ENCODE peak calls at places on chromosomes 16 and 17, in five cellular contexts. O is bronchial epithelial cell, W is BJ, K is fibroblast of mammary gland, L is body of pancreas. P is an unnamed sample.

GRCh38 chr16:529012-529575 is 1.6 kb downstream of the CAPN15 start:
- DNase-seq in O (no peak), L (no peak), K (peak; percentile 7), W (no peak), P (peak; percentile 54)

GRCh38 chr16:85634747-85635544 is 21.8 kb downstream of the GSE1 start:
- DNase-seq in W (no peak), L (no peak), O (no peak), K (no peak), P (no peak)

GRCh38 chr17:39156491-39156890 is 5.1 kb upstream of the PLXDC1 start:
- DNase-seq in O (no peak), L (no peak), K (no peak), W (no peak), P (no peak)

GRCh38 chr16:81723098-81723723 is 55.9 kb upstream of the PLCG2 start:
- DNase-seq in K (peak; percentile 80), W (no peak), O (peak; percentile 77), L (no peak), P (peak; percentile 90)

GRCh38 chr17:50879086-50879485 is 12.9 kb upstream of the TOB1 start:
- DNase-seq in L (no peak), W (no peak), O (no peak), K (no peak), P (no peak)

GRCh38 chr17:27778193-27778592 is 22.1 kb downstream of the NOS2 start:
- DNase-seq in O (peak; percentile 54), W (no peak), L (no peak), K (peak; percentile 51), P (no peak)

GRCh38 chr17:77420804-77421634 is 280.2 kb downstream of the SEC14L1 start:
- DNase-seq in W (peak; percentile 58), O (peak; percentile 56), L (no peak), K (peak; percentile 91), P (peak; percentile 48)

GRCh38 chr16:2895813-2896212 is 12.8 kb downstream of the FLYWCH2 start:
- DNase-seq in W (no peak), O (no peak), L (no peak), K (peak; percentile 15), P (no peak)

GRCh38 chr17:56779898-56780777 is 53.6 kb downstream of the C17orf67 start:
- DNase-seq in O (peak; percentile 59), K (peak; percentile 44), L (peak; percentile 73), W (no peak), P (peak; percentile 80)

GRCh38 chr16:2712063-2712441 is 8.0 kb downstream of the PRSS27 start:
- DNase-seq in O (no peak), K (no peak), L (peak; percentile 11), W (no peak), P (no peak)

GRCh38 chr17:64213995-64214507 is 49.0 kb downstream of the TEX2 start:
- DNase-seq in W (no peak), O (no peak), L (no peak), K (no peak), P (no peak)

GRCh38 chr16:53821957-53822625 is 118.1 kb downstream of the FTO start:
- DNase-seq in W (peak; percentile 49), L (no peak), O (peak; percentile 79), K (peak; percentile 77), P (no peak)

GRCh38 chr17:19753661-19754463 is 5.8 kb upstream of the ALDH3A1 start:
- DNase-seq in W (no peak), O (peak; percentile 61), K (no peak), L (peak; percentile 54), P (no peak)

GRCh38 chr17:16150251-16150859 is 65.0 kb downstream of the NCOR1 start:
- DNase-seq in O (peak; percentile 81), W (no peak), K (peak; percentile 49), L (no peak), P (no peak)

GRCh38 chr16:3027983-3028715 is 4.3 kb downstream of the THOC6 start:
- DNase-seq in W (no peak), L (peak; percentile 93), O (peak; percentile 68), K (peak; percentile 51), P (peak; percentile 91)

GRCh38 chr16:56450275-56450889 is 750 bp downstream of the NUDT21 start:
- DNase-seq in O (no peak), W (no peak), K (peak; percentile 15), L (no peak), P (peak; percentile 16)

GRCh38 chr16:1108299-1109252 is 12.5 kb upstream of the C1QTNF8 start:
- DNase-seq in O (no peak), K (peak; percentile 10), W (no peak), L (peak; percentile 80), P (no peak)

GRCh38 chr17:71966459-71967313 is 154.1 kb upstream of the SOX9 start:
- DNase-seq in L (no peak), K (no peak), W (no peak), O (no peak), P (no peak)

GRCh38 chr17:49574283-49574892 is 1.3 kb upstream of the NXPH3 start:
- DNase-seq in W (no peak), K (no peak), O (no peak), L (no peak), P (no peak)

GRCh38 chr16:65414284-65414984 is 292.6 kb upstream of the CDH11 start:
- DNase-seq in W (peak; percentile 54), L (no peak), K (peak; percentile 93), O (peak; percentile 91), P (peak; percentile 12)

GRCh38 chr16:13062219-13062618 is 160.8 kb downstream of the SHISA9 start:
- DNase-seq in L (no peak), K (no peak), O (no peak), W (no peak), P (no peak)

GRCh38 chr17:59154335-59154720 is 658 bp downstream of the SKA2 start:
- DNase-seq in O (peak; percentile 47), K (peak; percentile 50), L (peak; percentile 44), W (no peak), P (peak; percentile 51)

GRCh38 chr17:73749906-73750305 is 105.7 kb upstream of the SDK2 start:
- DNase-seq in W (no peak), L (no peak), K (no peak), O (no peak), P (no peak)

GRCh38 chr16:78045865-78046581 is 23.7 kb downstream of the CLEC3A start:
- DNase-seq in W (no peak), L (peak; percentile 71), O (peak; percentile 4), K (peak; percentile 14), P (peak; percentile 45)

GRCh38 chr16:72927199-72928088 is 120.5 kb downstream of the ZFHX3 start:
- DNase-seq in W (peak; percentile 31), K (peak; percentile 95), O (peak; percentile 91), L (no peak), P (no peak)
- TF ChIP-seq CTCF in W (peak; percentile 7), K (no peak), O (no peak), L (no peak), P (no peak)

GRCh38 chr17:75153854-75154194 is 488 bp downstream of the JPT1 start:
- DNase-seq in K (no peak), L (peak; percentile 30), W (no peak), O (no peak), P (peak; percentile 56)

GRCh38 chr17:75151893-75152292 is 2.4 kb downstream of the JPT1 start:
- DNase-seq in O (no peak), L (no peak), K (no peak), W (no peak), P (no peak)

GRCh38 chr17:75152971-75153853 is 1.1 kb downstream of the JPT1 start:
- DNase-seq in W (no peak), O (peak; percentile 38), K (peak; percentile 37), L (peak; percentile 21), P (peak; percentile 68)

GRCh38 chr17:75154195-75155106 is at the start of gene JPT1:
- DNase-seq in W (peak; percentile 92), L (peak; percentile 98), O (peak; percentile 98), K (peak; percentile 98), P (peak; percentile 100)

GRCh38 chr17:75152523-75152922 is 1.8 kb downstream of the JPT1 start:
- DNase-seq in K (no peak), L (no peak), W (no peak), O (no peak), P (no peak)
- H3K4me3 ChIP-seq in K (peak overlapping the region; percentile 91), L (no peak overlapping the region), W (peak overlapping the region; percentile 68), O (peak overlapping the region; percentile 97), P (peak overlapping the region; percentile 80)

DNA sequence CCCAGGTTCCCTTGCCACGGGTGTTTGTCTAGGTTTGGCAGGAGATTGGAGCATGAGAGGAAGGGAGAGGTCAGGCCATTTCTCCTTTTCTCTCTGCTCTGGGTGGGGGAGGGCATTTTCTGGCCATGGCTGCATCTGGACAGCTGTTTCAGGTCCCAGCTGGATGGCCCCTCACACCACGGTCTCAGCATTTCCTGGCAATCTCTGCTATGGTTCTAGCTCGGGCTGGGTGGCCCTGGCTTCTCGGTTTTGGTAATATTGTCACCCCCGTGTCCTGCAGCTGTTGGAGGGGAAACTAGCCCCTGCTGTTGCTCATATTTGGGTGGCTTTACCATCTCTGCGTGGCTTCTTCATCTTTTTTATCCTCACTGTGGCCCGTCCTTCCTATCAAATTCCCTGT is 11.5 kb upstream of the NLRP1 start:
- DNase-seq in O (no peak), W (no peak), K (no peak), L (no peak), P (no peak)
- TF ChIP-seq CTCF in O (no peak), W (no peak), K (no peak), L (no peak), P (no peak)

DNA sequence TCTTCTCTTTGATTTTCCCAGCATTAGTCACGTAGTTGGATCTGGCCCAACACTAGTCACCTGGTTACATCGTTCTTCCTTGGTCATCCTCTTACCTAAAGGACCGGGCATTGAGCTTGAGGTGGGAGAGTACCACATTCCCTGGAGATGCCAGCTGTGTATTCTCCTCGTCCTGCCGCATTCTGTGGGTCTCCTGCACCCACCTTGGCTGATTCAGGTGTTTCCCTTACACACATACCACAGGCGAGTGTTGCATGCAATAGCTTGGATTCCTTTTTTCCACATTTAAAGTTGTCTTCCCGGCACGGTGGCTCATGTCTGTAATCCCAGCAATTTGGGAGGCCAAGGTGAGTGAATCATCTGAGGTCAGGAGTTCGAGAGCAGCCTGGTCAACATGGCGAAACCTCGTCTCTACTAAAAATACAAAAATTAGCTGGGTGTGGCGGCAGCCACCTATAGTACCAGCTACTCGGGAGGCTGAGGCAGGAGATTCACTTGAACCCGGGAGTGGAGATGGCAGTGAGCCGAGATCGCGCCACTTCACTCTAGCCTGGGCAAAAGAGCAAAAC is 21.6 kb upstream of the CLEC18C start:
- DNase-seq in O (peak; percentile 81), L (no peak), W (no peak), K (no peak), P (no peak)
- H3K4me3 ChIP-seq in O (no peak overlapping the region), L (no peak overlapping the region), W (no peak overlapping the region), K (no peak overlapping the region), P (no peak overlapping the region)

GRCh38 chr16:58515125-58515870 is at the start of gene SETD6:
- DNase-seq in W (peak; percentile 41), L (peak; percentile 90), K (peak; percentile 87), O (peak; percentile 65), P (peak; percentile 90)
- TF ChIP-seq CTCF in W (peak; percentile 28), L (peak; percentile 18), K (no peak), O (no peak), P (no peak)

P was measured in GM12865.